ENCODE peak calls at places on chromosomes 13 and 19, in nine cellular contexts. F is A549; E is mammary epithelial cell; B is naive thymus-derived CD4-positive, alpha-beta T cell; H is CD4-positive, CD25-positive, alpha-beta regulatory T cell; J is aorta; D is PC-3; V is CD8-positive, alpha-beta T cell; T is neuronal stem cell. W is an unnamed sample.
A peak's percentile ranks its signal among the peaks of the same experiment; 100 is the strongest.

GRCh38 chr19:16342002-16342715 is 17.5 kb downstream of the KLF2 start:
- DNase-seq in H (peak; percentile 43), E (no peak), J (peak; percentile 70), V (peak; percentile 38), F (no peak), B (peak; percentile 48), T (no peak), D (no peak), W (peak; percentile 58)

GRCh38 chr13:85140192-85140591 is 659.0 kb downstream of the SLITRK6 start:
- DNase-seq in V (no peak), D (peak; percentile 78), B (no peak), T (no peak), J (no peak), E (peak; percentile 86), F (no peak), H (no peak), W (no peak)

GRCh38 chr13:113654591-113655357 is 3.2 kb downstream of the ATP4B start:
- DNase-seq in D (no peak), F (no peak), B (no peak), H (no peak), T (no peak), J (peak; percentile 38), E (no peak), V (peak; percentile 4), W (no peak)

GRCh38 chr13:113410472-113411201 is 42.7 kb downstream of the ADPRHL1 start:
- DNase-seq in F (peak; percentile 52), H (no peak), J (peak; percentile 79), T (no peak), B (no peak), D (peak; percentile 89), V (no peak), E (peak; percentile 65), W (peak; percentile 61)

GRCh38 chr13:33441015-33441414 is 155.5 kb upstream of the STARD13 start:
- DNase-seq in E (peak; percentile 36), V (no peak), F (peak; percentile 37), D (peak; percentile 60), T (no peak), H (no peak), B (no peak), J (no peak), W (no peak)

GRCh38 chr19:42528354-42529247 is at the start of gene CEACAM1:
- DNase-seq in D (peak; percentile 35), J (peak; percentile 56), H (peak; percentile 45), F (no peak), E (peak; percentile 58), V (peak; percentile 40), B (peak; percentile 29), T (no peak), W (no peak)

GRCh38 chr13:39335721-39336120 is 267.3 kb downstream of the LHFPL6 start:
- DNase-seq in F (no peak), E (no peak), J (no peak), V (no peak), H (no peak), B (no peak), T (no peak), D (no peak), W (no peak)

GRCh38 chr13:99307247-99307646 is at the start of gene GPR183:
- DNase-seq in V (no peak), T (no peak), E (no peak), H (peak; percentile 77), D (no peak), J (no peak), B (peak; percentile 73), F (no peak), W (no peak)

GRCh38 chr13:98481511-98481951 is 95.4 kb downstream of the STK24 start:
- DNase-seq in J (no peak), E (no peak), H (no peak), B (no peak), D (no peak), V (no peak), F (no peak), T (no peak), W (no peak)

GRCh38 chr13:40352807-40353562 is 313.5 kb downstream of the FOXO1 start:
- DNase-seq in H (no peak), V (no peak), T (no peak), J (no peak), F (no peak), D (no peak), E (no peak), B (no peak), W (no peak)

GRCh38 chr13:106569233-106570095 is 1.5 kb upstream of the ARGLU1 start:
- DNase-seq in T (no peak), J (no peak), H (no peak), D (peak; percentile 8), V (no peak), F (no peak), E (peak; percentile 55), B (no peak), W (no peak)

GRCh38 chr19:37997911-37998344 is 90.9 kb downstream of the SIPA1L3 start:
- DNase-seq in E (peak; percentile 91), H (no peak), T (no peak), J (peak; percentile 52), V (no peak), F (peak; percentile 89), B (no peak), D (peak; percentile 97), W (no peak)

GRCh38 chr13:26436914-26437313 is 120.6 kb upstream of the WASF3 start:
- DNase-seq in J (no peak), E (no peak), H (no peak), V (no peak), D (no peak), F (no peak), T (no peak), B (no peak), W (no peak)

GRCh38 chr19:14048439-14049153 is 13.3 kb downstream of the PALM3 start:
- DNase-seq in H (peak; percentile 66), J (peak; percentile 66), F (peak; percentile 44), V (peak; percentile 84), B (peak; percentile 46), T (peak; percentile 30), D (peak; percentile 60), E (peak; percentile 19), W (peak; percentile 33)

GRCh38 chr13:30745917-30746686 is 10.8 kb downstream of the ALOX5AP start:
- DNase-seq in J (no peak), D (no peak), H (no peak), B (no peak), F (no peak), T (no peak), V (no peak), E (peak; percentile 11), W (no peak)

GRCh38 chr19:11849264-11849615 is 714 bp downstream of the ZNF439 start:
- DNase-seq in D (no peak), T (no peak), J (no peak), E (no peak), H (no peak), F (no peak), V (no peak), B (no peak), W (no peak)

DNA sequence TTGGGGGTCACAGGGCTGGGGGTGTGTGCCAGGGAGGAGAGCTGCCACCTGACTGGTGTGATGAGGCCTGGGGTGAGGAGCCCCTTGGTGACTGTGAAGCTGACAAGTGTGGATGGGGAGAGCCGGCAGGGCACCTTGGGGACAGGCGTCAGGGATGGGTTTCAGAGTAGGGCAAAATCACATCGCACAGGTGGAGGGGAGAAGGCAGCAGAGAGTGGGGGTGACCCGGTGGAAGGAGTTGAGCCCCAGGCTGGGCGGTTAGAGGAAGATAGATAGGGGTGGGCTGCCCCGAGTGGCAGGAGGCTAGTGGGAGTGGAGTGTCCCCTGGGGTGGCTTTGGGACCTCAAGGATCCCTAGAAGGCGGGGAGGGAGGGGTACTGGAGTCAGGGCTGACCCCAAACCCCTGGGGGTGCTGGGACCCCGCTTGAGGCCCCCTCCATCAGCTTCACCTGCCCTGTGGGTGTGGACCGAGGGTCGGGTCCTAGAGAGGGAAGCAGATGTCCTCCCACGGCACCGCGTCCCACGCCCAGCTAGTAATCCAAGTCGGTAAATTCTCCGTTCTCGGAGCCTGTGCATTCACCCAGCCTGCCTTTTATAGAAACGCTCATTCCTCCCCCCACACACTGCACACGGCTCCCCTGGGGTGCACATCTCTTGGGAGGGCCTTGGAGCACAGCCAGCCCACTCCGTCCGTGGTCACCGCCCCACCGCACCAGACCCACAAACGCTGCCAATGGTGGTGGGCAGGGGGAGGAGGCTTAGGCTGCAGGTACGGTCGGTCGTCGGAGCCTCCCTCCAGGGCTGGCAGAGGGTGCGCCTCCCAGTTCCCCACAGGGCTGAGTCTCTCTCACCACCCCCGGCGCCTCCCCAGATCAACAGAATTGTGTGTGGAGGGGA is 2.4 kb downstream of the CTXN1 start:
- DNase-seq in H (no peak), D (no peak), E (no peak), V (no peak), F (no peak), J (peak; percentile 50), T (no peak), B (no peak), W (no peak)
- H3K4me1 ChIP-seq in H (peaks cover 40% of the 10 kb centered on the region), D (peaks cover 36% of the 10 kb centered on the region), E (peaks cover 42% of the 10 kb centered on the region), V (peaks cover 31% of the 10 kb centered on the region), F (peaks cover 21% of the 10 kb centered on the region), J (no peaks in the 10 kb centered on the region), T (peaks cover 27% of the 10 kb centered on the region), B (peaks cover 19% of the 10 kb centered on the region), W (peaks cover 77% of the 10 kb centered on the region)

GRCh38 chr19:5628919-5629481 is 6.1 kb downstream of the SAFB start:
- DNase-seq in J (no peak), F (no peak), B (no peak), H (no peak), E (no peak), V (no peak), T (no peak), D (no peak), W (no peak)

GRCh38 chr19:5632241-5632612 is 9.3 kb downstream of the SAFB start:
- DNase-seq in H (no peak), F (no peak), B (no peak), T (no peak), J (no peak), E (no peak), D (no peak), V (no peak), W (no peak)

GRCh38 chr19:5632657-5633056 is 9.8 kb downstream of the SAFB start:
- DNase-seq in V (no peak), E (no peak), B (no peak), F (no peak), T (no peak), D (no peak), H (no peak), J (no peak), W (no peak)

GRCh38 chr19:5628470-5628869 is 5.6 kb downstream of the SAFB start:
- DNase-seq in B (no peak), E (no peak), V (no peak), H (no peak), D (no peak), F (no peak), T (no peak), J (no peak), W (no peak)

GRCh38 chr19:5631511-5632240 is 8.8 kb downstream of the SAFB start:
- DNase-seq in H (no peak), J (no peak), T (no peak), E (no peak), B (no peak), D (no peak), V (no peak), F (no peak), W (no peak)
- H3K4me3 ChIP-seq in H (no peak overlapping the region), J (no peak overlapping the region), T (no peak overlapping the region), E (no peak overlapping the region), B (no peak overlapping the region), D (no peak overlapping the region), V (no peak overlapping the region), F (no peak overlapping the region), W (no peak overlapping the region)

GRCh38 chr19:49844138-49844740 is 6.7 kb upstream of the PTOV1 start:
- DNase-seq in H (no peak), F (no peak), E (no peak), V (no peak), D (no peak), J (no peak), B (no peak), T (no peak), W (no peak)
- H3K27ac ChIP-seq in H (no peak overlapping the region), F (no peak overlapping the region), E (no peak overlapping the region), V (no peak overlapping the region), D (no peak overlapping the region), J (no peak overlapping the region), B (no peak overlapping the region), T (no peak overlapping the region), W (no peak overlapping the region)

GRCh38 chr19:8449830-8450229 is 5.1 kb downstream of the HNRNPM start:
- DNase-seq in B (no peak), F (no peak), E (no peak), D (peak; percentile 62), V (no peak), J (no peak), H (no peak), T (no peak), W (no peak)
- H3K4me1 ChIP-seq in B (peaks cover 60% of the 10 kb centered on the region), F (peaks cover 75% of the 10 kb centered on the region), E (peaks cover 31% of the 10 kb centered on the region), D (peaks cover 65% of the 10 kb centered on the region), V (peaks cover 76% of the 10 kb centered on the region), J (peaks cover 8% of the 10 kb centered on the region), H (peaks cover 88% of the 10 kb centered on the region), T (peaks cover 8% of the 10 kb centered on the region), W (peaks cover 73% of the 10 kb centered on the region)

W was measured in tibial artery.